ENCODE peak calls at places on chromosomes 12 and 14, in six cellular contexts. D is fibroblast of villous mesenchyme, S is AG09319, L is mesothelial cell of epicardium, N is cardiac fibroblast, Z is kidney. H is an unnamed sample.

GRCh38 chr12:127496255-127496654 is 770.7 kb upstream of the TMEM132C start:
- DNase-seq in D (no peak), N (no peak), Z (no peak), S (no peak), L (no peak), H (no peak)

GRCh38 chr14:95313707-95314106 is 6.0 kb downstream of the CLMN start:
- DNase-seq in N (peak), L (no peak), S (no peak), Z (peak), D (peak), H (peak)

GRCh38 chr14:59918824-59919581 is 941 bp upstream of the LRRC9 start:
- DNase-seq in D (peak), Z (no peak), S (peak), L (no peak), N (peak), H (no peak)

GRCh38 chr12:66662729-66663128 is 16.1 kb downstream of the GRIP1 start:
- DNase-seq in Z (no peak), D (no peak), L (no peak), N (peak), S (no peak), H (no peak)

GRCh38 chr12:43291516-43291915 is 260.5 kb downstream of the ADAMTS20 start:
- DNase-seq in Z (no peak), D (no peak), S (no peak), L (no peak), N (peak), H (no peak)

GRCh38 chr12:116616536-116617248 is 57.5 kb downstream of the MAP1LC3B2 start:
- DNase-seq in S (no peak), D (no peak), Z (no peak), L (no peak), N (no peak), H (no peak)

GRCh38 chr14:68333265-68333664 is 459.6 kb downstream of the ZFP36L1 start:
- DNase-seq in N (no peak), S (no peak), D (no peak), L (no peak), Z (no peak), H (no peak)

GRCh38 chr12:12983420-12984035 is 16.5 kb downstream of the HEBP1 start:
- DNase-seq in D (peak), L (no peak), N (peak), S (peak), Z (no peak), H (no peak)

GRCh38 chr12:123808167-123808566 is 46.1 kb downstream of the DNAH10 start:
- DNase-seq in L (no peak), N (peak), Z (no peak), D (peak), S (no peak), H (no peak)

GRCh38 chr12:27303139-27304111 is 29.2 kb upstream of the BMAL2 start:
- DNase-seq in Z (no peak), L (no peak), D (peak), S (no peak), N (peak), H (no peak)

GRCh38 chr14:65302571-65303184 is 109.9 kb upstream of the FUT8 start:
- DNase-seq in S (no peak), L (no peak), N (no peak), Z (no peak), D (no peak), H (no peak)

GRCh38 chr12:65740873-65741600 is 83.2 kb upstream of the HMGA2 start:
- DNase-seq in L (peak), N (peak), S (peak), Z (peak), D (peak), H (no peak)

GRCh38 chr14:79011920-79012204 is 841.7 kb downstream of the NRXN3 start:
- DNase-seq in S (no peak), N (no peak), L (no peak), Z (no peak), D (no peak), H (no peak)

GRCh38 chr12:53551889-53552291 is 44.6 kb upstream of the NPFF start:
- DNase-seq in D (no peak), L (no peak), Z (no peak), N (no peak), S (no peak), H (no peak)

GRCh38 chr14:104092931-104093365 is 7.4 kb downstream of the ASPG start:
- DNase-seq in N (no peak), Z (peak), D (no peak), S (no peak), L (no peak), H (no peak)

GRCh38 chr14:64625363-64626232 is 75.8 kb downstream of the PPP1R36 start:
- DNase-seq in S (no peak), N (no peak), D (no peak), L (no peak), Z (no peak), H (no peak)

GRCh38 chr14:53247596-53248370 is 94.7 kb upstream of the DDHD1 start:
- DNase-seq in L (no peak), N (no peak), D (no peak), S (no peak), Z (no peak), H (no peak)

GRCh38 chr14:66233571-66233970 is 252.6 kb upstream of the CCDC196 start:
- DNase-seq in S (no peak), Z (no peak), N (no peak), D (no peak), L (no peak), H (no peak)

GRCh38 chr12:10771132-10771733 is 31.2 kb downstream of the TAS2R7 start:
- DNase-seq in Z (no peak), L (no peak), D (peak), S (peak), N (peak), H (no peak)

GRCh38 chr12:19759229-19759628 is 319.9 kb downstream of the AEBP2 start:
- DNase-seq in L (no peak), Z (no peak), D (peak), S (peak), N (peak), H (no peak)

GRCh38 chr12:128727999-128728398 is 95.8 kb downstream of the SLC15A4 start:
- DNase-seq in Z (no peak), L (no peak), S (no peak), D (no peak), N (no peak), H (no peak)

GRCh38 chr14:45364565-45364964 is 111.6 kb upstream of the MIS18BP1 start:
- DNase-seq in Z (no peak), L (no peak), S (no peak), D (no peak), N (no peak), H (no peak)
- TF ChIP-seq CTCF in Z (no peak), L (no peak), S (no peak), D (no peak), N (no peak), H (no peak)

DNA sequence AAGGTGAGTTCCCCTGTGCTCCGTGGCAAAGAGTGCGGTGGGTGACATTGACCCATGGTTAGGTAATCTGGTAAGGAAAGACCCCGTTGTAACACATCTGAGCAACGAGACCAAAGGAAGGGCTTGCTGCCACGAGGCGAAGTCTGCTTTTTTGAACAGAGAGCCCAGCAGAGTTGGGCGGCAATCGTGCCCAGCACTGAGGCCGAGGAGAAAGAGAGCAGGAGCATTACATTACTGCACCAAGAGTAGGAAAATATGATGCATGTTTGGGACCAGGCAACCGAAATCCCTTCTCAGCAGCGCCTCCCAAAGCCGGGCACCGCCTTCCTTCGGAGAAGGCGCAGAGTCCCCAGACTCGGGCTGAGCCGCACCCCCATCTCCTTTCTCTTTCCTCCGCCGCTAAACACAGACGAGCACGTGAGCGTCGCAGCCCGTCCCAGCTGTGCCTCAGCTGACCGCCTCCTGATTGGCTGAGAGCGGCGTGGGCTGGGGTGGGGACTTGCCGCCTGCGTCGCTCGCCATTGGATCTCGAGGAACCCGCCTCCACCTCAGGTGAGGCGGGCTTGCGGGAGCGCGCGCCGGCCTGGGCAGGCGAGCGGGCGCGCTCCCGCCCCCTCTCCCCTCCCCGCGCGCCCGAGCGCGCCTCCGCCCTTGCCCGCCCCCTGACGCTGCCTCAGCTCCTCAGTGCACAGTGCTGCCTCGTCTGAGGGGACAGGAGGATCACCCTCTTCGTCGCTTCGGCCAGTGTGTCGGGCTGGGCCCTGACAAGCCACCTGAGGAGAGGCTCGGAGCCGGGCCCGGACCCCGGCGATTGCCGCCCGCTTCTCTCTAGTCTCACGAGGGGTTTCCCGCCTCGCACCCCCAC is at the start of gene HIF1A:
- DNase-seq in N (peak), L (peak), Z (peak), S (peak), D (peak), H (peak)
- TF ChIP-seq CTCF in N (peak), L (no peak), Z (no peak), S (peak), D (peak), H (peak)

GRCh38 chr12:92737855-92738850 is 35.4 kb downstream of the PLEKHG7 start:
- DNase-seq in D (no peak), N (no peak), L (no peak), S (no peak), Z (no peak), H (no peak)

GRCh38 chr12:92736605-92737004 is 33.8 kb downstream of the PLEKHG7 start:
- DNase-seq in N (no peak), L (no peak), D (no peak), S (no peak), Z (no peak), H (no peak)

GRCh38 chr12:92739099-92739498 is 36.3 kb downstream of the PLEKHG7 start:
- DNase-seq in S (no peak), N (peak), D (no peak), L (no peak), Z (no peak), H (no peak)

GRCh38 chr12:92730758-92731157 is 28.0 kb downstream of the PLEKHG7 start:
- DNase-seq in S (no peak), L (no peak), Z (no peak), N (no peak), D (no peak), H (no peak)

GRCh38 chr12:92735131-92735721 is 32.4 kb downstream of the PLEKHG7 start:
- DNase-seq in N (peak), D (peak), S (peak), L (no peak), Z (no peak), H (no peak)
- TF ChIP-seq CTCF in N (no peak), D (no peak), S (peak), L (no peak), Z (no peak), H (peak)

GRCh38 chr12:49365542-49365941 is 1.7 kb upstream of the SPATS2 start:
- DNase-seq in D (peak), Z (no peak), S (no peak), L (no peak), N (peak), H (no peak)

GRCh38 chr12:49368240-49368600 is 958 bp downstream of the SPATS2 start:
- DNase-seq in N (no peak), S (no peak), Z (no peak), L (no peak), D (no peak), H (no peak)

GRCh38 chr12:49366652-49367380 is 446 bp upstream of the SPATS2 start:
- DNase-seq in S (peak), D (peak), N (peak), Z (peak), L (peak), H (no peak)

GRCh38 chr12:49369723-49370145 is 2.5 kb downstream of the SPATS2 start:
- DNase-seq in N (peak), Z (no peak), L (no peak), S (no peak), D (peak), H (no peak)

GRCh38 chr12:49367381-49368239 is at the start of gene SPATS2:
- DNase-seq in L (no peak), Z (peak), N (peak), D (no peak), S (no peak), H (peak)
- TF ChIP-seq CTCF in L (no peak), Z (no peak), N (no peak), D (no peak), S (no peak), H (no peak)

DNA sequence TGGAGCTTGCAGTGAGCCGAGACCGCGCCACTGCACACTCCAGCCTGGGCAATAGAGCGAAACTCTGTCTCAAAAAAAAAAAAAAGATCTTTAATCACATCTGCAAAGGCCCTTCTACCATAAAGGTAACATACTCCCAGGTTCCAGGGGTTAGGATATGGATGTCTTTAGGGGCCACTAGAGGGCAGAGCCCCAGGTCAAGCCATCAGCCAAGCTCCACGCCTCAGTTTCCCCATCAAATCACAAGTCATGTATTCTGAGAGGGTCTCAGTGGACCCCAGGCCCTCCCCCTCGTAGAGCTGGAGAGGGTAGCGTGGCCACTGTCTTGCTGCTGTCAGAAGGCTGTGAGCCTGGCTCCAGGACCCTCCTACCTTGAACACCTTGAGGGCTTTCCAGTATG is 18.8 kb downstream of the SLC8B1 start:
- DNase-seq in N (no peak), S (no peak), D (no peak), Z (no peak), L (no peak), H (no peak)
- TF ChIP-seq CTCF in N (peak), S (peak), D (no peak), Z (no peak), L (no peak), H (peak)

DNA sequence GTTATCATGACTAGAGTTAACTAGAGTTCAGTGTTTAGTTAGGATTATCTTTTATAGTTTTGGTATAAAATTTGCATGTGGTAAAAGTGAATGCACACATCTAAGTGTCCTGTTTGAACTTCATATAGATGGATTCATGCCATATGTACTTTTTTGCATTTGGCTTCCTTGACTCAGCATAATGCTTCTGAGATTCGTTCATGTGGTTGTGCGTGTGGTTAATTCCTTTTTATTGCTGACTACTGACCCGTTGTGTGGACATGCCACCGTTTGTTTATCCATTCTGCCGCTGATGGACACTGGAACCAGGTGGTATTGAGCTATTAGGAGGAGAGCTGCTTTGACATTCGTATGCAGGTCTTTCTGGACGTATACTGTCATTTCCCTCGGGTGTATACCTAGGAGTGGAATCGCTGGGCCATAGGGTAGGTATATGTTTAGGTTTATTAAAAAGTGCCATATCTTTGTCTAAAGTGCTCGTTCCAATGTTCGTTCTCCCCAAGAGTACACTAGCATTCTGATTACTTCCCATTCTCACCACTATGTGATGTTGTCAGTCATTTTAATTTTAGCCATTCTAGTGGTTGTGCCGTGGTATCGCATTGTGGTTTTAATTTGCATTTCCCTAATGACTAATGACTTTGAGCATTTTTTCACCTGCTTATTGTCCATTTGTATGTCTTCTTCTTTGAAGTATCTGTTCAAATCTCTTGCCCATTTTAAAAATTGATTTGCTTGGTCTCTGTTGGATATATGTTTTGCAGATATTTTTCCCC is 37.7 kb downstream of the RIN3 start:
- DNase-seq in N (no peak), Z (no peak), L (no peak), S (no peak), D (no peak), H (no peak)
- TF ChIP-seq CTCF in N (no peak), Z (no peak), L (no peak), S (no peak), D (no peak), H (no peak)

DNA sequence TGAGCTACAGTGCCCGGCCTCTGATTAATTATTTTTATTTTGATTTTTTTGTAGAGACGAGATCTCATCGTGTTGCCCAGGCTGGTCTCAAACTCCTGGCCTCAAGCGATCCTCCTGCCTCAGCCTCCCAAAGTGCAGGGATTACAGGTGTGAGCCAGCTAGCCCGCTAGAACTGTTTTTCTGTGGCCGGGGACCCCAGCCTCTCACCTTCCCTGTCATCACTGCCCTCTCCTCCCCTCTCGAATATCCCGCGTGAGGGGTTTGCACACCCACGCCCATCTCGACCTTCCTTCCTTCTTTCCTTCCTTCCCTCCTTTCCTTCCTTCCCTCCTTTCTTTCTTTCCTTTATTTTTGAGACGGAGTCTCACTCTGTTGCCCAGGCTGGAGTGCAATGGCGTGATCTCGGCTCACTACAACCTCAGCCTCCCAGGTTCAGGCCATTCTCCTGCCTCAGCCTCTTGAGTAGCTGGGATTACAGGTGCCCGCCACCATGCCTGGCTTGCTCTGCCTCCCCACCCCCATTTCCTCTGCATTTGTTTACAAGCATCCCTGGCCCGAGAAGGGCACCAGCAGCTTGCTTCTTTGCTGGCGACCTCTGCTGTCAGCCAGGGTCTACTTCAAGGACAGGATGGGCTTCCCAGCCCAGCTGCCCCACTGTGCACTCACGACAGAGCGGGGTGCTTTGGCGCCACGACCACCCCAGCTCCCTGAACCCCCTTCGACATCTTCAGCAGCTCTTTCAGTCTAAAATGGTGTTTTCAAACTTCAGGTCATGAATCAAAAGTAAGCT is 4.3 kb upstream of the TRAF3 start:
- DNase-seq in N (peak), Z (peak), L (no peak), S (no peak), D (peak), H (peak)
- TF ChIP-seq CTCF in N (peak), Z (no peak), L (no peak), S (peak), D (peak), H (peak)

GRCh38 chr12:6368906-6369525 is 6.3 kb downstream of the SCNN1A start:
- DNase-seq in N (no peak), D (no peak), Z (peak), L (no peak), S (no peak), H (peak)

GRCh38 chr12:6369916-6370575 is 5.3 kb downstream of the SCNN1A start:
- DNase-seq in Z (peak), D (peak), L (no peak), N (peak), S (no peak), H (peak)

GRCh38 chr12:6370576-6370935 is 4.8 kb downstream of the SCNN1A start:
- DNase-seq in L (no peak), S (no peak), D (no peak), N (no peak), Z (peak), H (peak)

GRCh38 chr12:6367969-6368892 is 7.1 kb downstream of the SCNN1A start:
- DNase-seq in L (no peak), N (no peak), Z (peak), S (no peak), D (no peak), H (peak)

GRCh38 chr12:6367065-6367968 is 8.0 kb downstream of the SCNN1A start:
- DNase-seq in N (peak), Z (peak), S (no peak), D (peak), L (no peak), H (peak)
- TF ChIP-seq CTCF in N (peak), Z (no peak), S (peak), D (peak), L (no peak), H (peak)

H was measured in chondrocyte.